ENCODE peak calls at places on chromosome 3, in ten cellular contexts. E is neural progenitor cell; K is Peyer's patch; L is CD4-positive, alpha-beta memory T cell; A is CD8-positive, alpha-beta T cell; Y is naive thymus-derived CD4-positive, alpha-beta T cell; T is tibial artery; W is left lung; I is GM23248; H is heart right ventricle. N is an unnamed sample.

GRCh38 chr3:148737104-148737525 is 39.4 kb downstream of the AGTR1 start:
- DNase-seq in E (no peak), K (no peak), L (no peak), A (no peak), Y (no peak), T (no peak), W (no peak), I (peak; percentile 58), H (no peak), N (no peak)

GRCh38 chr3:196650740-196651311 is 11.3 kb downstream of the NRROS start:
- DNase-seq in E (no peak), K (peak; percentile 56), L (no peak), A (no peak), Y (no peak), T (peak; percentile 75), W (no peak), I (peak; percentile 99), H (peak; percentile 58), N (peak; percentile 35)

GRCh38 chr3:23948761-23949160 is 3.7 kb downstream of the NR1D2 start:
- DNase-seq in E (no peak), K (no peak), L (no peak), A (no peak), Y (no peak), T (no peak), W (no peak), I (peak; percentile 70), H (no peak), N (no peak)

GRCh38 chr3:186511245-186511644 is 32.9 kb downstream of the CRYGS start:
- DNase-seq in E (no peak), K (no peak), L (no peak), A (no peak), Y (no peak), T (no peak), W (no peak), I (no peak), H (no peak), N (no peak)

GRCh38 chr3:100269410-100270217 is 8.8 kb downstream of the TBC1D23 start:
- DNase-seq in E (no peak), K (no peak), L (no peak), A (no peak), Y (no peak), T (no peak), W (no peak), I (peak; percentile 95), H (no peak), N (no peak)

GRCh38 chr3:122005033-122005565 is 16.9 kb downstream of the ILDR1 start:
- DNase-seq in E (no peak), K (no peak), L (no peak), A (no peak), Y (no peak), T (no peak), W (no peak), I (no peak), H (no peak), N (no peak)

GRCh38 chr3:76107935-76108570 is 322.7 kb upstream of the ZNF717 start:
- DNase-seq in E (peak; percentile 24), K (no peak), L (no peak), A (no peak), Y (no peak), T (no peak), W (no peak), I (peak; percentile 71), H (no peak), N (no peak)

GRCh38 chr3:171157286-171157685 is 130.8 kb upstream of the SLC2A2 start:
- DNase-seq in E (peak; percentile 55), K (no peak), L (no peak), A (no peak), Y (no peak), T (no peak), W (peak; percentile 41), I (no peak), H (no peak), N (peak; percentile 61)

GRCh38 chr3:101310580-101311375 is 9.6 kb downstream of the IMPG2 start:
- DNase-seq in E (no peak), K (no peak), L (no peak), A (no peak), Y (no peak), T (no peak), W (no peak), I (no peak), H (no peak), N (peak; percentile 13)

GRCh38 chr3:27565201-27565827 is 81.1 kb upstream of the SLC4A7 start:
- DNase-seq in E (no peak), K (no peak), L (no peak), A (no peak), Y (no peak), T (no peak), W (no peak), I (no peak), H (no peak), N (no peak)

GRCh38 chr3:157082305-157082981 is 77.5 kb downstream of the CCNL1 start:
- DNase-seq in E (no peak), K (peak; percentile 83), L (no peak), A (no peak), Y (no peak), T (no peak), W (no peak), I (peak; percentile 95), H (no peak), N (no peak)

GRCh38 chr3:195815169-195815771 is 3.5 kb upstream of the MUC4 start:
- DNase-seq in E (peak; percentile 9), K (no peak), L (no peak), A (no peak), Y (no peak), T (no peak), W (no peak), I (no peak), H (no peak), N (no peak)

GRCh38 chr3:126267169-126267975 is 87.0 kb upstream of the ALDH1L1 start:
- DNase-seq in E (peak; percentile 97), K (peak; percentile 64), L (no peak), A (no peak), Y (no peak), T (peak; percentile 84), W (peak; percentile 87), I (peak; percentile 90), H (peak; percentile 45), N (peak; percentile 90)

GRCh38 chr3:97910931-97911351 is 61.3 kb downstream of the RIOX2 start:
- DNase-seq in E (no peak), K (no peak), L (peak; percentile 58), A (no peak), Y (peak; percentile 10), T (no peak), W (no peak), I (no peak), H (no peak), N (no peak)

GRCh38 chr3:122493296-122493695 is 21.4 kb downstream of the KPNA1 start:
- DNase-seq in E (no peak), K (no peak), L (no peak), A (no peak), Y (no peak), T (no peak), W (no peak), I (peak; percentile 50), H (no peak), N (no peak)

GRCh38 chr3:157099337-157100078 is 60.4 kb downstream of the CCNL1 start:
- DNase-seq in E (no peak), K (no peak), L (no peak), A (no peak), Y (no peak), T (no peak), W (no peak), I (peak; percentile 46), H (no peak), N (no peak)

DNA sequence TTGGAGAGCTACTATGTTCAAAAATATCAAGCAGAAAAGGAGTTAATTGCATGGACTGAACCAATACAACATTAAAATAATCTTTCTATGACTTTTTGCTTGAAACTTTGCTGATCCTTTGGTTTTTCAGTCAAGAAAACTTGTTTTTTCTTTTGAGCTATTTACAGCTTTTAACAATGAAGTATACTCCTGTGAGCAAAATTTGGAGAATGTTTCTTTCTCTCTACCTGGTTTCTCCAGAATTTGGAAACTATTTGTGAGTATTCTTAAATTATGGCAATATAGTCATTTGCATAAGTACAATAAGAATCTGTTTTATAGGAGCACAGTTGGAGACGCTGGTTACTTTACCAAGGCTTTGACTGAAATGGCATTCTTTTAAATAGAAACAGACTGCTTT is 127.5 kb downstream of the PLCH1 start:
- DNase-seq in E (no peak), K (no peak), L (no peak), A (no peak), Y (no peak), T (no peak), W (no peak), I (no peak), H (no peak), N (no peak)
- H3K9me3 ChIP-seq in E (peaks cover 16% of the 10 kb centered on the region), K (no peaks in the 10 kb centered on the region), L (no peaks in the 10 kb centered on the region), A (no peaks in the 10 kb centered on the region), Y (no peaks in the 10 kb centered on the region), T (no peaks in the 10 kb centered on the region), W (no peaks in the 10 kb centered on the region), I (no peaks in the 10 kb centered on the region), H (peaks cover 23% of the 10 kb centered on the region), N (no peaks in the 10 kb centered on the region)

DNA sequence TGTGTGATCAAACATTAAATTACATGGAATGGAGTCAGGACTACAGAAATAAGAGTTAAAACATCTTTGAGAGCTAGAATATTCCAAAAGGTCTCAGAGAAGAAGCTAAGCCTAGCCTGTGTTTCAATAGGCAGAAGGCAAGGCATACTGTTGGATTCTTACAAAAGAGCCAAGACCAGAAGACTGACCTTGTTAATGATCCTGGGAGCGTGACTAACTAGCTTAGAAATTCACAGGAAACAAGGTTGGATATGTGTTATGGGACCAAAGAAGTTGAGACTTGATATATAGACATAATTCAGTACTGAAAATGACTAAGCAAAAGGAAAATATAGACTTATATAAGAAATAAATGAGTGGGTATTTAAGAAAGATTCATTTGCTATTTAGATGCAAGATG is 50.1 kb downstream of the FEZF2 start:
- DNase-seq in E (no peak), K (no peak), L (no peak), A (no peak), Y (no peak), T (no peak), W (no peak), I (no peak), H (no peak), N (no peak)
- H3K4me3 ChIP-seq in E (no peak overlapping the region), K (no peak overlapping the region), L (no peak overlapping the region), A (no peak overlapping the region), Y (no peak overlapping the region), T (no peak overlapping the region), W (no peak overlapping the region), I (no peak overlapping the region), H (no peak overlapping the region), N (no peak overlapping the region)

DNA sequence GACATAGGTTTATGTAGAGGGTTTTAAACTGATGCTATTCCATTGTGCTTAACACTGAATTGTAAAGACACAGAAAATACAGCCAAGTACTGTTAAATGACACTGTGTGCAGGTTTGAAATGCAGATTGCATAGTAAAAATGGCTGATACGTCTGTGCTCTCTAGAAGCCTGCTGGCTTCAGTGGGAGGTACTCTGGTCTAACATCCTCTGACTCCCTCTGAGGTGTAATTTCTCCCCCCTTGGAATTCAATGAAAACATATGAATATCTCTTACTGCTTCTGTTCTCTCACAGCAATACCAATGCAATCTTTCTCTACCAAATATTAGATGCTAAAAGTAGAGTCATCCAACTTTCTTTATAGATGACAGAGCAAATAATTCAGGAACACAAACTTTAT is 176.6 kb downstream of the SLC9A9 start:
- DNase-seq in E (no peak), K (no peak), L (no peak), A (no peak), Y (no peak), T (no peak), W (no peak), I (peak; percentile 24), H (no peak), N (no peak)
- H3K27ac ChIP-seq in E (no peak overlapping the region), K (no peak overlapping the region), L (no peak overlapping the region), A (no peak overlapping the region), Y (no peak overlapping the region), T (no peak overlapping the region), W (no peak overlapping the region), I (no peak overlapping the region), H (no peak overlapping the region), N (no peak overlapping the region)

GRCh38 chr3:20648294-20648693 is 462.3 kb upstream of the SGO1 start:
- DNase-seq in E (no peak), K (no peak), L (no peak), A (no peak), Y (no peak), T (no peak), W (no peak), I (peak; percentile 90), H (no peak), N (no peak)
- H3K9me3 ChIP-seq in E (no peaks in the 10 kb centered on the region), K (no peaks in the 10 kb centered on the region), L (no peaks in the 10 kb centered on the region), A (no peaks in the 10 kb centered on the region), Y (no peaks in the 10 kb centered on the region), T (no peaks in the 10 kb centered on the region), W (no peaks in the 10 kb centered on the region), I (no peaks in the 10 kb centered on the region), H (no peaks in the 10 kb centered on the region), N (no peaks in the 10 kb centered on the region)